ENCODE peak calls at places on chromosomes 13 and 19, in five cellular contexts. C is breast epithelium, K is spleen, P is cardiac muscle cell, Y is osteoblast. M is an unnamed sample. For H3K4me1, the result is how much of the 10 kb centered on the place peaks cover.

GRCh38 chr13:22897571-22898314 is 283.0 kb upstream of the SGCG start:
- DNase-seq in Y (no peak), K (no peak), C (no peak), P (no peak), M (no peak)

GRCh38 chr19:54431255-54431838 is 16.1 kb downstream of the TTYH1 start:
- DNase-seq in C (peak), K (no peak), Y (peak), P (peak), M (peak)

GRCh38 chr19:58387338-58388174 is 487 bp downstream of the RPS5 start:
- DNase-seq in C (no peak), P (no peak), K (peak), Y (peak), M (no peak)

GRCh38 chr13:40125336-40125735 is 469.9 kb downstream of the COG6 start:
- DNase-seq in C (no peak), P (no peak), Y (no peak), K (no peak), M (no peak)

GRCh38 chr13:78604782-78605611 is 1.6 kb upstream of the POU4F1 start:
- DNase-seq in K (no peak), C (no peak), P (no peak), Y (no peak), M (no peak)

GRCh38 chr13:114076329-114076761 is 56.1 kb downstream of the RASA3 start:
- DNase-seq in P (no peak), C (no peak), K (no peak), Y (peak), M (no peak)

GRCh38 chr19:11767633-11768133 is 883 bp downstream of the ZNF441 start:
- DNase-seq in P (peak), Y (peak), C (peak), K (peak), M (peak)

GRCh38 chr19:19062454-19063182 is 1.2 kb upstream of the SLC25A42 start:
- DNase-seq in P (no peak), Y (peak), C (no peak), K (no peak), M (peak)

GRCh38 chr13:74203576-74203975 is 69.4 kb upstream of the KLF12 start:
- DNase-seq in C (no peak), Y (no peak), K (no peak), P (no peak), M (peak)

GRCh38 chr19:14732510-14732909 is 42.7 kb downstream of the ZNF333 start:
- DNase-seq in P (no peak), C (no peak), Y (no peak), K (no peak), M (no peak)

GRCh38 chr13:52136763-52137162 is 7.9 kb upstream of the NEK5 start:
- DNase-seq in C (no peak), P (no peak), Y (no peak), K (no peak), M (no peak)

GRCh38 chr13:38264363-38265134 is 85.1 kb upstream of the UFM1 start:
- DNase-seq in K (no peak), Y (no peak), P (no peak), C (no peak), M (no peak)

GRCh38 chr19:1513492-1514294 is 874 bp upstream of the ADAMTSL5 start:
- DNase-seq in C (no peak), K (peak), P (peak), Y (peak), M (peak)

GRCh38 chr19:653425-653824 is 9.6 kb downstream of the RNF126 start:
- DNase-seq in K (no peak), C (no peak), Y (no peak), P (no peak), M (no peak)

GRCh38 chr19:16587031-16588023 is 15.1 kb upstream of the SLC35E1 start:
- DNase-seq in C (no peak), P (no peak), K (peak), Y (peak), M (peak)

GRCh38 chr13:43326100-43326499 is 302.7 kb downstream of the DNAJC15 start:
- DNase-seq in K (no peak), P (no peak), Y (no peak), C (no peak), M (no peak)

GRCh38 chr19:39829702-39830275 is 4.2 kb downstream of the DYRK1B start:
- DNase-seq in P (no peak), C (no peak), K (no peak), Y (peak), M (no peak)

GRCh38 chr13:96650301-96650886 is 343.9 kb downstream of the OXGR1 start:
- DNase-seq in C (no peak), P (peak), K (no peak), Y (no peak), M (peak)

GRCh38 chr13:25732146-25732865 is 319.5 kb downstream of the SHISA2 start:
- DNase-seq in C (no peak), P (peak), Y (peak), K (no peak), M (peak)

GRCh38 chr19:3673506-3674439 is 26.5 kb downstream of the PIP5K1C start:
- DNase-seq in C (no peak), Y (no peak), P (no peak), K (no peak), M (no peak)

GRCh38 chr13:76672422-76672821 is 213.8 kb downstream of the KCTD12 start:
- DNase-seq in C (no peak), K (no peak), P (peak), Y (no peak), M (peak)

GRCh38 chr19:31307270-31307669 is 42.0 kb downstream of the TSHZ3 start:
- DNase-seq in Y (no peak), P (no peak), K (no peak), C (no peak), M (no peak)

GRCh38 chr13:49996951-49997895 is at the start of gene TRIM13:
- DNase-seq in C (peak), K (peak), Y (peak), P (peak), M (peak)

GRCh38 chr13:31860002-31860401 is 120.7 kb downstream of the RXFP2 start:
- DNase-seq in C (no peak), Y (no peak), K (no peak), P (no peak), M (no peak)

GRCh38 chr13:53237696-53238095 is 209.1 kb downstream of the OLFM4 start:
- DNase-seq in K (no peak), P (no peak), C (no peak), Y (no peak), M (no peak)

GRCh38 chr13:32986552-32986951 is 29.7 kb upstream of the KL start:
- DNase-seq in Y (no peak), K (no peak), C (no peak), P (no peak), M (no peak)

GRCh38 chr13:30696278-30697176 is 38.8 kb upstream of the ALOX5AP start:
- DNase-seq in K (peak), C (no peak), Y (no peak), P (peak), M (peak)

GRCh38 chr13:44713793-44714469 is 137.8 kb upstream of the TSC22D1 start:
- DNase-seq in C (peak), P (peak), Y (peak), K (no peak), M (peak)

GRCh38 chr13:113638806-113639205 is 19.2 kb downstream of the ATP4B start:
- DNase-seq in K (no peak), Y (peak), C (no peak), P (no peak), M (no peak)

GRCh38 chr13:111467111-111467890 is 146.9 kb downstream of the TEX29 start:
- DNase-seq in Y (peak), K (no peak), C (no peak), P (no peak), M (no peak)

GRCh38 chr13:65710514-65710913 is 1519.6 kb downstream of the PCDH9 start:
- DNase-seq in C (no peak), K (no peak), P (peak), Y (no peak), M (no peak)

GRCh38 chr13:108508263-108508662 is 121.1 kb upstream of the MYO16 start:
- DNase-seq in Y (no peak), K (no peak), C (no peak), P (peak), M (peak)

GRCh38 chr13:46185634-46186033 is 3.7 kb upstream of the LCP1 start:
- DNase-seq in C (no peak), Y (no peak), P (no peak), K (no peak), M (no peak)

GRCh38 chr19:10538204-10538603 is 5.5 kb upstream of the ATG4D start:
- DNase-seq in P (no peak), K (no peak), C (no peak), Y (peak), M (no peak)

GRCh38 chr13:25796474-25796873 is 255.3 kb downstream of the SHISA2 start:
- DNase-seq in C (no peak), Y (no peak), P (no peak), K (no peak), M (no peak)

GRCh38 chr13:42211704-42212103 is 60.2 kb upstream of the AKAP11 start:
- DNase-seq in Y (no peak), K (no peak), C (no peak), P (no peak), M (peak)

GRCh38 chr13:111202745-111203144 is 87.6 kb downstream of the ARHGEF7 start:
- DNase-seq in Y (peak), C (no peak), P (peak), K (no peak), M (peak)

GRCh38 chr19:5339470-5339949 is 1.1 kb downstream of the PTPRS start:
- DNase-seq in K (no peak), C (no peak), P (no peak), Y (peak), M (no peak)
- H3K4me3 ChIP-seq in K (peak), C (peak), P (peak), Y (peak), M (peak)

DNA sequence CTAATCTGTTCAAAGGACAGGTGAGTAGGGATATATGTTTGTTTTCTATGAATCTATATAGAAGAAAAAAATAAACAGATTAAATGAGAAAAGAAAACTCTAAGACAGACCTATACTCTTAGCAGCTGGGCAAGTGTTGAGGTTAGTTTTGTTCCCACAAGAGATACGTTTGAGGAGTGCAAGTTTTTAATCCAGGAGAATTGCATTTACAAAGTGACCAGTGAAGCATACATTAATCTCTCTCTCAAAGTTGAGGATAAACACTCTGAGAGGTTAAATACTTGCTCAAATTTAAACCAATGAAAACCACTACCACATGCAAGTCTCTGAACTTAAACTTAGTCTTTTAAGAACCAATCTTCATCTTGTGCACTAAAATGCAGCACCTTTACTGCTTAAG is 930.5 kb upstream of the MIR17HG start:
- DNase-seq in P (no peak), C (no peak), K (no peak), Y (no peak), M (peak)
- H3K4me1 ChIP-seq in P (under half), C (under half), K (under half), Y (under half), M (under half)

GRCh38 chr19:41420101-41420880 is 6.9 kb downstream of the B3GNT8 start:
- DNase-seq in P (no peak), K (no peak), Y (peak), C (no peak), M (no peak)
- H3K27ac ChIP-seq in P (no peak), K (peak), Y (no peak), C (no peak), M (no peak)

GRCh38 chr13:36417328-36417727 is 15.0 kb upstream of the CCNA1 start:
- DNase-seq in K (no peak), Y (no peak), P (no peak), C (no peak), M (no peak)

GRCh38 chr13:36420437-36420891 is 11.8 kb upstream of the CCNA1 start:
- DNase-seq in C (peak), K (peak), Y (peak), P (peak), M (peak)

GRCh38 chr13:36421447-36421846 is 10.8 kb upstream of the CCNA1 start:
- DNase-seq in C (no peak), P (peak), K (no peak), Y (no peak), M (no peak)

GRCh38 chr13:36414461-36414860 is 17.8 kb upstream of the CCNA1 start:
- DNase-seq in C (no peak), K (no peak), P (no peak), Y (no peak), M (no peak)

GRCh38 chr13:36418022-36418805 is 14.1 kb upstream of the CCNA1 start:
- DNase-seq in P (peak), Y (no peak), K (no peak), C (no peak), M (peak)
- H3K4me3 ChIP-seq in P (no peak), Y (peak), K (no peak), C (no peak), M (peak)